ENCODE peak calls at places on chromosomes 6 and 20, in ten cellular contexts. X is IMR-90, M is heart right ventricle, A is RWPE2, C is psoas muscle, R is left ventricle myocardium inferior, V is PC-3, G is colonic mucosa, J is vagina, I is mucosa of descending colon. E is an unnamed sample.

GRCh38 chr20:40431611-40432010 is 257.4 kb downstream of the MAFB start:
- DNase-seq in G (no peak), R (no peak), I (no peak), A (no peak), J (no peak), V (no peak), M (no peak), C (no peak), X (no peak), E (no peak)

GRCh38 chr20:12837646-12838045 is 171.1 kb upstream of the SPTLC3 start:
- DNase-seq in M (no peak), G (no peak), X (no peak), R (no peak), J (no peak), V (no peak), A (no peak), C (no peak), I (no peak), E (no peak)

GRCh38 chr6:149235130-149235561 is 82.4 kb upstream of the TAB2 start:
- DNase-seq in J (no peak), X (peak; percentile 90), A (no peak), I (no peak), R (no peak), V (peak; percentile 92), M (peak; percentile 29), G (peak; percentile 44), C (no peak), E (no peak)

GRCh38 chr6:150100745-150101144 is 31.8 kb upstream of the ULBP3 start:
- DNase-seq in I (no peak), C (no peak), G (no peak), R (no peak), V (no peak), M (no peak), X (no peak), J (no peak), A (no peak), E (no peak)

GRCh38 chr6:31513456-31514165 is 15.2 kb upstream of the MCCD1 start:
- DNase-seq in V (peak; percentile 32), X (no peak), R (no peak), A (no peak), I (no peak), G (no peak), J (no peak), M (no peak), C (no peak), E (no peak)

GRCh38 chr20:17611540-17612286 is 41.8 kb downstream of the DSTN start:
- DNase-seq in A (peak; percentile 75), C (no peak), J (peak; percentile 87), V (peak; percentile 56), X (no peak), I (peak; percentile 71), M (no peak), R (no peak), G (peak; percentile 67), E (no peak)

GRCh38 chr6:125753218-125753936 is 3.9 kb downstream of the HEY2 start:
- DNase-seq in C (no peak), M (no peak), R (no peak), G (no peak), V (peak; percentile 46), I (no peak), A (no peak), J (no peak), X (peak; percentile 16), E (no peak)

GRCh38 chr20:33843854-33844253 is 32.7 kb downstream of the CHMP4B start:
- DNase-seq in J (no peak), M (no peak), C (no peak), I (no peak), G (peak; percentile 42), V (peak; percentile 35), R (no peak), A (no peak), X (no peak), E (no peak)

GRCh38 chr6:21281366-21281765 is 312.2 kb upstream of the SOX4 start:
- DNase-seq in X (no peak), M (no peak), J (peak; percentile 42), C (no peak), I (no peak), A (no peak), V (no peak), G (no peak), R (no peak), E (no peak)

GRCh38 chr20:17969276-17969883 is 562 bp downstream of the MGME1 start:
- DNase-seq in I (no peak), C (peak; percentile 40), A (no peak), M (peak; percentile 37), X (no peak), V (peak; percentile 51), G (peak; percentile 63), J (no peak), R (no peak), E (no peak)

GRCh38 chr6:53703047-53703446 is 37.5 kb upstream of the KLHL31 start:
- DNase-seq in M (no peak), A (no peak), V (no peak), I (no peak), J (no peak), C (no peak), G (no peak), R (no peak), X (no peak), E (no peak)

GRCh38 chr6:98759459-98759858 is 74.9 kb upstream of the POU3F2 start:
- DNase-seq in X (no peak), V (no peak), I (no peak), R (no peak), A (no peak), G (no peak), C (no peak), M (no peak), J (no peak), E (no peak)
- TF ChIP-seq CTCF in X (no peak), V (no peak), I (no peak), R (no peak), A (no peak), G (no peak), C (no peak), M (no peak), J (no peak), E (no peak)

DNA sequence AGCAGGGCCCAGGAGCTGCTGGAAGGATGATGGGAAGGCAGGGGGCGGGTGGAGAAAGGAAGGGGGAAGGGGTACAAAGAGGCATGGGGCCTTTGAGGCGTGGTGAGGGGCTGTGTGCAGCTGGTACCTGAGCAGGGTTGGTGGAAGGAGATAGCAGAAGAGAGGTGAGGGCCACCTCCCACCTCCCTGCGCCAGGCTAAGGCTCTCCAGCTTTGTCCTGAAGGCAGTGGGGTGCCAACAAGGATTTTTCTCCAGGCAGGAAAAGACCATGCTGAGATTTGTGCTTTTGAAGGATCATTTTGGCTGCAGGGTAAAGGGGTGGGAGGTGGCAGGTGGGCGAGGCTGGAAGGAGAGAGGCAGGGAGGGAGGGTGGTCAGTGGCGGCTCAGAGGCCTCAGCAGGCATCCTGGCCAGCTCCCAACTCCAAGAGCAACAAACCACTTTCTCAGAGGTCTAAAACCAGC is 40.8 kb downstream of the NOL4L start:
- DNase-seq in I (no peak), V (no peak), X (no peak), G (no peak), M (no peak), A (no peak), J (no peak), R (no peak), C (no peak), E (no peak)
- H3K4me3 ChIP-seq in I (no peak overlapping the region), V (no peak overlapping the region), X (no peak overlapping the region), G (no peak overlapping the region), M (no peak overlapping the region), A (no peak overlapping the region), J (no peak overlapping the region), R (no peak overlapping the region), C (no peak overlapping the region), E (no peak overlapping the region)

GRCh38 chr6:154406301-154406700 is 49.7 kb upstream of the IPCEF1 start:
- DNase-seq in A (no peak), R (no peak), G (no peak), J (no peak), M (no peak), C (no peak), X (no peak), V (no peak), I (no peak), E (no peak)

GRCh38 chr6:154407440-154407839 is 50.8 kb upstream of the IPCEF1 start:
- DNase-seq in I (no peak), J (no peak), R (no peak), G (no peak), V (no peak), A (no peak), X (no peak), M (no peak), C (no peak), E (no peak)

GRCh38 chr6:154406869-154407268 is 50.3 kb upstream of the IPCEF1 start:
- DNase-seq in A (no peak), I (no peak), C (no peak), R (no peak), J (no peak), G (no peak), X (no peak), M (no peak), V (no peak), E (no peak)

GRCh38 chr6:154403803-154404202 is 47.2 kb upstream of the IPCEF1 start:
- DNase-seq in G (no peak), R (no peak), C (no peak), J (no peak), X (peak; percentile 82), I (no peak), A (no peak), V (peak; percentile 41), M (peak; percentile 23), E (no peak)

DNA sequence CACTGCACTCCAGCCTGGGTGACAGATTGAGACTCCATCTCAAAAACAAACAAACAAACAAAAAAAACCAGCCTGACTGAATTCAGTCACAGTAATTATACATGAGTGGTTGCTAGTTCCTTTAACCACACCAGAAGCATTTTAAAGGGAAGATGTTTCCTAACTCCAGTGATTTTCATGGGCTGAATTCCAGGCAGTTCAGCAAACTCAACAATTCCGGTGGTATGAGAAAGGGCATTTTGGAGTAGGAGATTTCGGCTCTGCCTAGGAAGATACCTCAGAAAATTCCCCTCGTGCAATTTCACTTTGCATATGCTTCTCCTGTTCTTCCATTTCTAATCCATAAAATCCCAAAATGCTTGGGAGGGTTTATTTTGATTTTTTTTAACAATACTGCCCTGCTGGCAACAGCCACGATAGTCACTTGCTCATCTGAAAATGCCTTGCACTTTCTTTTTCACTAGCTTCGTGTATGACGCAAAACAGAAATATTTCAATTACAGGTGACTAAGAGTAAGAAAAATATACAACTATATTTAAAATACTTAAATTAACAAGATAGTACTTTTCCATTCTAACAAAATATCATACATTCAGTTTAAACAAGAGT is 48.3 kb upstream of the IPCEF1 start:
- DNase-seq in A (no peak), V (no peak), R (no peak), C (no peak), M (no peak), G (no peak), X (peak; percentile 84), I (no peak), J (no peak), E (no peak)
- H3K4me1 ChIP-seq in A (peaks cover 14% of the 10 kb centered on the region), V (peaks cover 23% of the 10 kb centered on the region), R (peaks cover 25% of the 10 kb centered on the region), C (peaks cover 11% of the 10 kb centered on the region), M (peaks cover 16% of the 10 kb centered on the region), G (no peaks in the 10 kb centered on the region), X (peaks cover 22% of the 10 kb centered on the region), I (peaks cover 5% of the 10 kb centered on the region), J (peaks cover 9% of the 10 kb centered on the region), E (peaks cover 26% of the 10 kb centered on the region)

DNA sequence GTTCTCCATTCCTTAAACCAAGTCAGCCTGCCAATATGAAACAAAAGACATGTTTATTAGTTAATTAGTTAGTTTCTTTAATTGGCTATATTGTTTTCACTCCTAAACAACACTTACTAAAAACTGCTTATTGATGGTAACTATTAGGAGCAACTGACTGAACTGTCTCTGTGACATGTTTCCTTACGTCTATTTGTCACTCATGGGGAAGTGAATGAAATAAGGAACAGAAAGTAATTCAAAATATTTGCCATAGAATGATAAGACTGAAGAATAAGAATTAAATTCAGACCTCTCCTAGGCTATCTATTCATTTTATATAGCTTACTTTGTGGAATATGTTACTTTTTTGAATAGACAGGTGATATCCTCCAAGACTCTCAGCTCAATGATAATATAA is 217.2 kb downstream of the LAMA2 start:
- DNase-seq in G (no peak), M (no peak), J (no peak), R (no peak), C (no peak), V (no peak), A (no peak), I (no peak), X (no peak), E (no peak)
- TF ChIP-seq CTCF in G (no peak), M (no peak), J (no peak), R (no peak), C (no peak), V (no peak), A (no peak), I (no peak), X (no peak), E (no peak)